ENCODE peak calls at places on chromosome 4, in six cellular contexts. A, D, C, S, O and W are unnamed samples.

GRCh38 chr4:183721207-183722081 is 62.4 kb downstream of the TRAPPC11 start:
- DNase-seq in A (peak; percentile 41), D (peak; percentile 84), C (peak; percentile 10), S (no peak), O (peak; percentile 76), W (no peak)

GRCh38 chr4:30380404-30380998 is 339.7 kb upstream of the PCDH7 start:
- DNase-seq in A (peak; percentile 73), D (peak; percentile 79), C (peak; percentile 47), S (peak; percentile 21), O (peak; percentile 77), W (peak; percentile 78)

GRCh38 chr4:181301735-181302380 is 941.3 kb upstream of the TENM3 start:
- DNase-seq in A (peak; percentile 43), D (peak; percentile 57), C (no peak), S (no peak), O (peak; percentile 76), W (no peak)

GRCh38 chr4:6896035-6896434 is 13.6 kb upstream of the TBC1D14 start:
- DNase-seq in A (no peak), D (no peak), C (no peak), S (no peak), O (no peak), W (no peak)

GRCh38 chr4:189202182-189202868 is 738.3 kb upstream of the FRG1 start:
- DNase-seq in A (peak; percentile 92), D (peak; percentile 55), C (no peak), S (peak; percentile 45), O (peak; percentile 63), W (peak; percentile 85)

GRCh38 chr4:51840791-51841190 is 2.2 kb upstream of the DCUN1D4 start:
- DNase-seq in A (peak; percentile 37), D (no peak), C (no peak), S (no peak), O (no peak), W (no peak)

GRCh38 chr4:173958445-173958844 is 325.0 kb downstream of the FBXO8 start:
- DNase-seq in A (peak; percentile 57), D (no peak), C (no peak), S (no peak), O (no peak), W (peak; percentile 70)

GRCh38 chr4:8732092-8732491 is 139.5 kb downstream of the CPZ start:
- DNase-seq in A (no peak), D (no peak), C (no peak), S (no peak), O (no peak), W (no peak)

GRCh38 chr4:185685804-185686203 is 126.2 kb downstream of the SORBS2 start:
- DNase-seq in A (no peak), D (no peak), C (no peak), S (no peak), O (no peak), W (no peak)

GRCh38 chr4:183407635-183408463 is 36.6 kb upstream of the CDKN2AIP start:
- DNase-seq in A (no peak), D (no peak), C (no peak), S (no peak), O (no peak), W (no peak)

GRCh38 chr4:1126506-1126905 is 13.1 kb upstream of the RNF212 start:
- DNase-seq in A (peak; percentile 33), D (no peak), C (no peak), S (no peak), O (no peak), W (peak; percentile 15)

GRCh38 chr4:185915817-185916216 is 103.8 kb upstream of the SORBS2 start:
- DNase-seq in A (no peak), D (no peak), C (no peak), S (no peak), O (no peak), W (no peak)

GRCh38 chr4:100361336-100361735 is 156.5 kb downstream of the EMCN start:
- DNase-seq in A (no peak), D (no peak), C (no peak), S (no peak), O (no peak), W (no peak)

GRCh38 chr4:123705419-123705818 is 308.8 kb downstream of the SPRY1 start:
- DNase-seq in A (no peak), D (no peak), C (no peak), S (no peak), O (no peak), W (no peak)

GRCh38 chr4:76386566-76387305 is 34.2 kb downstream of the CCDC158 start:
- DNase-seq in A (no peak), D (no peak), C (no peak), S (no peak), O (peak; percentile 14), W (no peak)

GRCh38 chr4:76388160-76388908 is 32.6 kb downstream of the CCDC158 start:
- DNase-seq in A (no peak), D (no peak), C (no peak), S (no peak), O (peak; percentile 75), W (no peak)

GRCh38 chr4:76383001-76383400 is 37.9 kb downstream of the CCDC158 start:
- DNase-seq in A (no peak), D (no peak), C (no peak), S (no peak), O (peak; percentile 86), W (no peak)

GRCh38 chr4:76384052-76384451 is 36.9 kb downstream of the CCDC158 start:
- DNase-seq in A (no peak), D (no peak), C (no peak), S (no peak), O (peak; percentile 97), W (no peak)

DNA sequence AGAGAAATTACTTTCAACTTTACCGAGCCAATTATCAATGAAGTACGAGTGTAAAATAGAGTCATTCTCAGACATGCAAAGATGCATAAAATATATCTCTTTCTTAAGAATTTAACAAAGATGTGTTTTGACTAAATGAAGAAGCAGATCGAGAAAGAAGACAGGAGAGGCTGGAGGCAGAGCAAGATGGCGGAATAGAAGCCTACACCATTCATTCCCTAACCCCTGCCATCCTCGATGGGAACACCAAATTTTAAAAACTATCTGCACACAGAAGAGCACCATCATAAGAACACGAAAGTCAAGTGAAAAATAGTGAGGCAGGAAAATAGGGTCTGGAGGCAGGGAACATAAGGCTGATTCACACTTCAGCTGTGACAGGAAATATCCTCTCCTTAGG is 35.0 kb downstream of the CCDC158 start:
- DNase-seq in A (no peak), D (no peak), C (no peak), S (no peak), O (no peak), W (no peak)
- H2AFZ ChIP-seq in A (no peak overlapping the region), D (no peak overlapping the region), C (no peak overlapping the region), S (no peak overlapping the region), O (no peak overlapping the region), W (no peak overlapping the region)

GRCh38 chr4:24209131-24209530 is 319.3 kb upstream of the PPARGC1A start:
- DNase-seq in A (no peak), D (no peak), C (no peak), S (no peak), O (no peak), W (no peak)
- H4K8ac ChIP-seq in A (peak overlapping the region; percentile 67), D (no peak overlapping the region), C (no peak overlapping the region), S (no peak overlapping the region), O (no peak overlapping the region), W (no peak overlapping the region)

GRCh38 chr4:28976369-28976768 is 1743.8 kb upstream of the PCDH7 start:
- DNase-seq in A (no peak), D (no peak), C (no peak), S (no peak), O (no peak), W (no peak)

DNA sequence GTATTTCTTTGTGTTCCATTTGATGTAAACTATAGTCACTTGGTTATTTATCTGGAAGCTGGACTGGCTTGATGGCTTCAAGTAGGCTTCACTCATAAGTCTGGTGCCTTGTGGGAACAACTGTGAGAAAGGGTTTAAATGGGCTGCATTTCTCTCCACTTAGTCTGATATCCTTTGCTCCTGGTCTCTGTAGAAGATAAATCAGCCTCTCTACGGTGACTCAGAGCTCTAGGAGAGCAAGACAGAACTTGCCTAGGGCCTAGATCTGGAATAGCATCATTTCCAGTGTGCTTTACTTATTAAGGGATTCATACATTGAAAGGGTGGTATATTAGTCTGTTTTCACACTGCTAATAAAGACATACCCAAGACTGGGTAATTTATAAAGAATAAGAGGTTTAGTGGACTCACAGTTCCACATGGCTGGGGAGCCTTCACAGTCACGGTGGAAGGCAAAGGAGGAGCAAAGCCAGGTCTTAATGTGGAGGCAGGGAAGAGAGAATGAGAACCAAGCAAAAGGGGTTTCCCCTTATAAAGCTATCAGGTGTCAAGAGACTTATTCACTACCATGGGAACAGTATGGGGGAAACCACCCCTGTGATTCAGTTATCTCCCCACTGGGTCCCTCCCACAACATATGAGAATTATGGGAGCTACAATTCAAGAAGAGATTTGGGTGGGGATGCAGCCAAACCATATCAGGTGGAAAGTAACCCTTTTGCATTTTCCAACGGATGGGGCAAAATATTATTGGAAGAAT is 1746.4 kb upstream of the PCDH7 start:
- DNase-seq in A (peak; percentile 82), D (no peak), C (no peak), S (no peak), O (no peak), W (peak; percentile 60)
- H2AFZ ChIP-seq in A (no peak overlapping the region), D (no peak overlapping the region), C (no peak overlapping the region), S (no peak overlapping the region), O (no peak overlapping the region), W (no peak overlapping the region)

GRCh38 chr4:158005021-158005420 is 167.8 kb downstream of the GASK1B start:
- DNase-seq in A (no peak), D (no peak), C (no peak), S (no peak), O (no peak), W (no peak)

GRCh38 chr4:158006973-158007372 is 165.9 kb downstream of the GASK1B start:
- DNase-seq in A (no peak), D (no peak), C (no peak), S (no peak), O (peak; percentile 26), W (no peak)

GRCh38 chr4:158010346-158010745 is 162.5 kb downstream of the GASK1B start:
- DNase-seq in A (no peak), D (no peak), C (no peak), S (peak; percentile 79), O (no peak), W (no peak)

GRCh38 chr4:158007566-158007965 is 165.3 kb downstream of the GASK1B start:
- DNase-seq in A (no peak), D (no peak), C (no peak), S (no peak), O (no peak), W (no peak)

DNA sequence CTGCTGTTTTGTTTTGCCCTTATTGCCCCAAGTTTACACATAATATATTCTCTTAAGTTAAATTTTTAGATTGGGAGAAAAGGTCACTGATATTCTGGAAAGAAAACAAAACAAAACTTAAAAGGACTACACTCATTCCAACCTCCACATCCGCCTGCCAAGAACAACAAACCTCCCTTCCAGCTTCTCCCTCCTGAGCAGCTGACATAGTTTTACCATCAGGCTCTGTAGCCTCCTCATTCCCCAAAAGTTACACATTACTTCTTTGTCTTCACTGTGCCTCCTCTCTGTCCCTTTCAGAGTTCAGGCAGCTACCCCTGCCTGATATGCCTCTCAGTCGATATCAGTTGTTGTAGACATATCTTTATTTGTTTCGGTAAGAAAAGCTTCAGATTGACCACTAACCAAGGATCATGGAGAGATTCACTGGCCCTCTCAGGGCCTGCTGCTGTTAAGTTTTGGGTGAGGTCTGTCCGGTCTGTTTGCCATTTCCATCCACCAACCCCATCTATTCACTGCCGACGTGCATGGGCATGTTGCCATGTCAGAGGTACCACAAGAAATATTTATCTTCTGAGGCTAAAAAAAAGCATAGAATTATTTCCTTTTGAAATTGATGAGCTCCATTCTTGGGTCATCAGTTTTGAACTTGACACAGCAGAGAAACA is 164.1 kb downstream of the GASK1B start:
- DNase-seq in A (peak; percentile 63), D (no peak), C (no peak), S (no peak), O (no peak), W (no peak)
- H4K8ac ChIP-seq in A (no peak overlapping the region), D (no peak overlapping the region), C (no peak overlapping the region), S (no peak overlapping the region), O (peak overlapping the region; percentile 26), W (peak overlapping the region; percentile 54)